ENCODE peak calls at places on chromosomes 12 and 14, in nine cellular contexts. One of them, this sample, is unnamed.

GRCh38 chr12:99619389-99620158 is 28.0 kb upstream of the GARIN6 start:
- DNase-seq in ascending aorta: no peak
- DNase-seq in naive thymus-derived CD8-positive, alpha-beta T cell: no peak
- DNase-seq in activated CD8-positive, alpha-beta memory T cell treated with anti-CD3 and anti-CD28 coated beads for 24 hours: no peak
- DNase-seq in dermis microvascular lymphatic vessel endothelial cell: no peak
- DNase-seq in EH: peak
- DNase-seq in NCI-H526 treated with DMSO at 0.1 percent for 48 hours: no peak
- DNase-seq in activated T-helper 1 cell treated with Interleukin-2 at 50 U/mL for 16 hours: no peak
- DNase-seq in ELR: peak
- DNase-seq in this sample: peak

GRCh38 chr14:105093426-105094192 is 28.4 kb upstream of the GPR132 start:
- DNase-seq in EH: peak
- DNase-seq in dermis microvascular lymphatic vessel endothelial cell: peak
- DNase-seq in activated T-helper 1 cell treated with Interleukin-2 at 50 U/mL for 16 hours: peak
- DNase-seq in ascending aorta: no peak
- DNase-seq in ELR: peak
- DNase-seq in NCI-H526 treated with DMSO at 0.1 percent for 48 hours: peak
- DNase-seq in activated CD8-positive, alpha-beta memory T cell treated with anti-CD3 and anti-CD28 coated beads for 24 hours: peak
- DNase-seq in naive thymus-derived CD8-positive, alpha-beta T cell: peak
- DNase-seq in this sample: peak

GRCh38 chr12:131190965-131191364 is 237.3 kb downstream of the ADGRD1 start:
- DNase-seq in dermis microvascular lymphatic vessel endothelial cell: no peak
- DNase-seq in activated CD8-positive, alpha-beta memory T cell treated with anti-CD3 and anti-CD28 coated beads for 24 hours: no peak
- DNase-seq in ELR: no peak
- DNase-seq in activated T-helper 1 cell treated with Interleukin-2 at 50 U/mL for 16 hours: no peak
- DNase-seq in NCI-H526 treated with DMSO at 0.1 percent for 48 hours: no peak
- DNase-seq in naive thymus-derived CD8-positive, alpha-beta T cell: no peak
- DNase-seq in EH: no peak
- DNase-seq in ascending aorta: no peak
- DNase-seq in this sample: no peak

GRCh38 chr14:102579696-102580551 is 12.5 kb upstream of the RCOR1 start:
- DNase-seq in dermis microvascular lymphatic vessel endothelial cell: no peak
- DNase-seq in NCI-H526 treated with DMSO at 0.1 percent for 48 hours: no peak
- DNase-seq in EH: peak
- DNase-seq in activated T-helper 1 cell treated with Interleukin-2 at 50 U/mL for 16 hours: no peak
- DNase-seq in ascending aorta: no peak
- DNase-seq in naive thymus-derived CD8-positive, alpha-beta T cell: no peak
- DNase-seq in activated CD8-positive, alpha-beta memory T cell treated with anti-CD3 and anti-CD28 coated beads for 24 hours: no peak
- DNase-seq in ELR: peak
- DNase-seq in this sample: no peak

GRCh38 chr12:44589697-44590096 is 286.4 kb downstream of the NELL2 start:
- DNase-seq in naive thymus-derived CD8-positive, alpha-beta T cell: no peak
- DNase-seq in NCI-H526 treated with DMSO at 0.1 percent for 48 hours: peak
- DNase-seq in activated CD8-positive, alpha-beta memory T cell treated with anti-CD3 and anti-CD28 coated beads for 24 hours: no peak
- DNase-seq in EH: no peak
- DNase-seq in activated T-helper 1 cell treated with Interleukin-2 at 50 U/mL for 16 hours: no peak
- DNase-seq in ELR: no peak
- DNase-seq in dermis microvascular lymphatic vessel endothelial cell: no peak
- DNase-seq in ascending aorta: no peak
- DNase-seq in this sample: no peak

GRCh38 chr12:3644103-3644502 is 108.8 kb downstream of the CRACR2A start:
- DNase-seq in ascending aorta: no peak
- DNase-seq in dermis microvascular lymphatic vessel endothelial cell: no peak
- DNase-seq in EH: no peak
- DNase-seq in NCI-H526 treated with DMSO at 0.1 percent for 48 hours: peak
- DNase-seq in activated T-helper 1 cell treated with Interleukin-2 at 50 U/mL for 16 hours: no peak
- DNase-seq in naive thymus-derived CD8-positive, alpha-beta T cell: no peak
- DNase-seq in activated CD8-positive, alpha-beta memory T cell treated with anti-CD3 and anti-CD28 coated beads for 24 hours: no peak
- DNase-seq in ELR: no peak
- DNase-seq in this sample: no peak

GRCh38 chr14:62269204-62269603 is 507.0 kb downstream of the SNAPC1 start:
- DNase-seq in ELR: peak
- DNase-seq in EH: no peak
- DNase-seq in activated CD8-positive, alpha-beta memory T cell treated with anti-CD3 and anti-CD28 coated beads for 24 hours: no peak
- DNase-seq in ascending aorta: no peak
- DNase-seq in activated T-helper 1 cell treated with Interleukin-2 at 50 U/mL for 16 hours: no peak
- DNase-seq in NCI-H526 treated with DMSO at 0.1 percent for 48 hours: no peak
- DNase-seq in dermis microvascular lymphatic vessel endothelial cell: no peak
- DNase-seq in naive thymus-derived CD8-positive, alpha-beta T cell: no peak
- DNase-seq in this sample: no peak

GRCh38 chr12:110223777-110224378 is 57.2 kb upstream of the ATP2A2 start:
- DNase-seq in dermis microvascular lymphatic vessel endothelial cell: no peak
- DNase-seq in ELR: peak
- DNase-seq in ascending aorta: no peak
- DNase-seq in naive thymus-derived CD8-positive, alpha-beta T cell: no peak
- DNase-seq in activated CD8-positive, alpha-beta memory T cell treated with anti-CD3 and anti-CD28 coated beads for 24 hours: no peak
- DNase-seq in activated T-helper 1 cell treated with Interleukin-2 at 50 U/mL for 16 hours: no peak
- DNase-seq in NCI-H526 treated with DMSO at 0.1 percent for 48 hours: no peak
- DNase-seq in EH: peak
- DNase-seq in this sample: no peak

GRCh38 chr12:104718581-104718980 is 239.5 kb downstream of the SLC41A2 start:
- DNase-seq in EH: peak
- DNase-seq in activated CD8-positive, alpha-beta memory T cell treated with anti-CD3 and anti-CD28 coated beads for 24 hours: no peak
- DNase-seq in NCI-H526 treated with DMSO at 0.1 percent for 48 hours: no peak
- DNase-seq in naive thymus-derived CD8-positive, alpha-beta T cell: no peak
- DNase-seq in ELR: no peak
- DNase-seq in dermis microvascular lymphatic vessel endothelial cell: no peak
- DNase-seq in ascending aorta: no peak
- DNase-seq in activated T-helper 1 cell treated with Interleukin-2 at 50 U/mL for 16 hours: no peak
- DNase-seq in this sample: no peak

GRCh38 chr14:73136387-73137221 is at the start of gene PSEN1:
- DNase-seq in dermis microvascular lymphatic vessel endothelial cell: peak
- DNase-seq in ELR: peak
- DNase-seq in activated T-helper 1 cell treated with Interleukin-2 at 50 U/mL for 16 hours: peak
- DNase-seq in NCI-H526 treated with DMSO at 0.1 percent for 48 hours: peak
- DNase-seq in ascending aorta: peak
- DNase-seq in EH: peak
- DNase-seq in naive thymus-derived CD8-positive, alpha-beta T cell: peak
- DNase-seq in activated CD8-positive, alpha-beta memory T cell treated with anti-CD3 and anti-CD28 coated beads for 24 hours: peak
- DNase-seq in this sample: peak

GRCh38 chr14:65446159-65446558 is 33.6 kb downstream of the FUT8 start:
- DNase-seq in activated CD8-positive, alpha-beta memory T cell treated with anti-CD3 and anti-CD28 coated beads for 24 hours: no peak
- DNase-seq in EH: peak
- DNase-seq in NCI-H526 treated with DMSO at 0.1 percent for 48 hours: no peak
- DNase-seq in ELR: peak
- DNase-seq in activated T-helper 1 cell treated with Interleukin-2 at 50 U/mL for 16 hours: no peak
- DNase-seq in ascending aorta: no peak
- DNase-seq in dermis microvascular lymphatic vessel endothelial cell: peak
- DNase-seq in naive thymus-derived CD8-positive, alpha-beta T cell: no peak
- DNase-seq in this sample: no peak

GRCh38 chr12:131049002-131049401 is 95.3 kb downstream of the ADGRD1 start:
- DNase-seq in ascending aorta: no peak
- DNase-seq in activated CD8-positive, alpha-beta memory T cell treated with anti-CD3 and anti-CD28 coated beads for 24 hours: no peak
- DNase-seq in activated T-helper 1 cell treated with Interleukin-2 at 50 U/mL for 16 hours: no peak
- DNase-seq in ELR: no peak
- DNase-seq in naive thymus-derived CD8-positive, alpha-beta T cell: peak
- DNase-seq in EH: no peak
- DNase-seq in NCI-H526 treated with DMSO at 0.1 percent for 48 hours: no peak
- DNase-seq in dermis microvascular lymphatic vessel endothelial cell: no peak
- DNase-seq in this sample: no peak

GRCh38 chr14:24928501-24928900 is 121.4 kb downstream of the STXBP6 start:
- DNase-seq in dermis microvascular lymphatic vessel endothelial cell: no peak
- DNase-seq in ELR: no peak
- DNase-seq in NCI-H526 treated with DMSO at 0.1 percent for 48 hours: no peak
- DNase-seq in activated CD8-positive, alpha-beta memory T cell treated with anti-CD3 and anti-CD28 coated beads for 24 hours: no peak
- DNase-seq in ascending aorta: no peak
- DNase-seq in naive thymus-derived CD8-positive, alpha-beta T cell: no peak
- DNase-seq in EH: no peak
- DNase-seq in activated T-helper 1 cell treated with Interleukin-2 at 50 U/mL for 16 hours: no peak
- DNase-seq in this sample: no peak

GRCh38 chr14:44316647-44317432 is 190.2 kb downstream of the FSCB start:
- DNase-seq in dermis microvascular lymphatic vessel endothelial cell: peak
- DNase-seq in ELR: peak
- DNase-seq in activated T-helper 1 cell treated with Interleukin-2 at 50 U/mL for 16 hours: no peak
- DNase-seq in ascending aorta: no peak
- DNase-seq in naive thymus-derived CD8-positive, alpha-beta T cell: no peak
- DNase-seq in EH: peak
- DNase-seq in activated CD8-positive, alpha-beta memory T cell treated with anti-CD3 and anti-CD28 coated beads for 24 hours: no peak
- DNase-seq in NCI-H526 treated with DMSO at 0.1 percent for 48 hours: no peak
- DNase-seq in this sample: no peak

GRCh38 chr12:83224012-83224411 is 537.3 kb downstream of the TMTC2 start:
- DNase-seq in activated T-helper 1 cell treated with Interleukin-2 at 50 U/mL for 16 hours: no peak
- DNase-seq in naive thymus-derived CD8-positive, alpha-beta T cell: no peak
- DNase-seq in ELR: no peak
- DNase-seq in dermis microvascular lymphatic vessel endothelial cell: no peak
- DNase-seq in NCI-H526 treated with DMSO at 0.1 percent for 48 hours: no peak
- DNase-seq in ascending aorta: no peak
- DNase-seq in EH: no peak
- DNase-seq in activated CD8-positive, alpha-beta memory T cell treated with anti-CD3 and anti-CD28 coated beads for 24 hours: no peak
- DNase-seq in this sample: no peak

GRCh38 chr14:54147285-54147684 is 190.7 kb upstream of the BMP4 start:
- DNase-seq in ELR: peak
- DNase-seq in NCI-H526 treated with DMSO at 0.1 percent for 48 hours: no peak
- DNase-seq in activated CD8-positive, alpha-beta memory T cell treated with anti-CD3 and anti-CD28 coated beads for 24 hours: no peak
- DNase-seq in dermis microvascular lymphatic vessel endothelial cell: peak
- DNase-seq in ascending aorta: no peak
- DNase-seq in naive thymus-derived CD8-positive, alpha-beta T cell: no peak
- DNase-seq in activated T-helper 1 cell treated with Interleukin-2 at 50 U/mL for 16 hours: no peak
- DNase-seq in EH: peak
- DNase-seq in this sample: no peak

GRCh38 chr14:62301911-62302310 is 539.7 kb downstream of the SNAPC1 start:
- DNase-seq in naive thymus-derived CD8-positive, alpha-beta T cell: no peak
- DNase-seq in activated CD8-positive, alpha-beta memory T cell treated with anti-CD3 and anti-CD28 coated beads for 24 hours: no peak
- DNase-seq in NCI-H526 treated with DMSO at 0.1 percent for 48 hours: no peak
- DNase-seq in dermis microvascular lymphatic vessel endothelial cell: no peak
- DNase-seq in activated T-helper 1 cell treated with Interleukin-2 at 50 U/mL for 16 hours: no peak
- DNase-seq in ascending aorta: no peak
- DNase-seq in EH: peak
- DNase-seq in ELR: peak
- DNase-seq in this sample: no peak

GRCh38 chr14:101400815-101401214 is 160.5 kb upstream of the DIO3 start:
- DNase-seq in ELR: peak
- DNase-seq in activated T-helper 1 cell treated with Interleukin-2 at 50 U/mL for 16 hours: no peak
- DNase-seq in EH: peak
- DNase-seq in NCI-H526 treated with DMSO at 0.1 percent for 48 hours: no peak
- DNase-seq in naive thymus-derived CD8-positive, alpha-beta T cell: no peak
- DNase-seq in dermis microvascular lymphatic vessel endothelial cell: no peak
- DNase-seq in ascending aorta: no peak
- DNase-seq in activated CD8-positive, alpha-beta memory T cell treated with anti-CD3 and anti-CD28 coated beads for 24 hours: no peak
- DNase-seq in this sample: no peak

GRCh38 chr12:45348986-45349385 is 133.1 kb downstream of the ANO6 start:
- DNase-seq in dermis microvascular lymphatic vessel endothelial cell: no peak
- DNase-seq in activated T-helper 1 cell treated with Interleukin-2 at 50 U/mL for 16 hours: no peak
- DNase-seq in naive thymus-derived CD8-positive, alpha-beta T cell: no peak
- DNase-seq in EH: no peak
- DNase-seq in activated CD8-positive, alpha-beta memory T cell treated with anti-CD3 and anti-CD28 coated beads for 24 hours: no peak
- DNase-seq in ELR: no peak
- DNase-seq in ascending aorta: no peak
- DNase-seq in NCI-H526 treated with DMSO at 0.1 percent for 48 hours: no peak
- DNase-seq in this sample: no peak